ENCODE peak calls at places on chromosome 12, in eight cellular contexts. J is activated naive CD4-positive, alpha-beta T cell; B is fibroblast of the conjunctiva; N is lower leg skin; F is CD8-positive, alpha-beta memory T cell; I is fibroblast of lung; U is activated T-helper 1 cell treated with Interleukin-2 at 50 U/mL for 16 hours; O is foreskin keratinocyte. L is an unnamed sample.

GRCh38 chr12:12696562-12697383 is 790 bp upstream of the GPR19 start:
- DNase-seq in O (peak; percentile 69), N (peak; percentile 98), B (peak; percentile 79), J (peak; percentile 90), U (peak; percentile 89), F (peak; percentile 87), I (peak; percentile 76), L (peak; percentile 77)

GRCh38 chr12:14364583-14365271 is 755 bp upstream of the ATF7IP start:
- DNase-seq in F (no peak), O (no peak), N (no peak), B (no peak), I (no peak), J (no peak), U (no peak), L (no peak)

GRCh38 chr12:54526800-54527630 is 22.4 kb upstream of the PDE1B start:
- DNase-seq in U (no peak), J (peak; percentile 6), N (no peak), F (no peak), B (peak; percentile 6), O (peak; percentile 9), I (peak; percentile 5), L (peak; percentile 17)

GRCh38 chr12:114355389-114356088 is 50.4 kb downstream of the TBX5 start:
- DNase-seq in O (no peak), U (no peak), J (no peak), N (no peak), I (no peak), B (no peak), F (no peak), L (no peak)

GRCh38 chr12:29889737-29890136 is 106.0 kb upstream of the TMTC1 start:
- DNase-seq in O (peak; percentile 8), I (peak; percentile 12), N (no peak), F (no peak), J (no peak), B (peak; percentile 56), U (no peak), L (no peak)

GRCh38 chr12:16349132-16349463 is 1.7 kb downstream of the MGST1 start:
- DNase-seq in F (no peak), O (peak; percentile 76), U (no peak), B (peak; percentile 93), J (no peak), N (peak; percentile 90), I (peak; percentile 91), L (peak; percentile 95)

GRCh38 chr12:7144414-7145120 is 14.4 kb downstream of the CLSTN3 start:
- DNase-seq in B (no peak), J (no peak), F (no peak), N (no peak), I (peak; percentile 23), O (no peak), U (no peak), L (peak; percentile 21)

GRCh38 chr12:68792952-68793351 is 15.0 kb upstream of the MDM2 start:
- DNase-seq in J (no peak), F (peak; percentile 5), I (no peak), N (peak; percentile 21), O (no peak), B (no peak), U (no peak), L (peak; percentile 20)

GRCh38 chr12:87094356-87094755 is 838.2 kb upstream of the MGAT4C start:
- DNase-seq in J (no peak), F (no peak), U (no peak), N (no peak), O (peak; percentile 7), I (peak; percentile 78), B (no peak), L (no peak)

GRCh38 chr12:27193106-27193505 is 51.0 kb upstream of the STK38L start:
- DNase-seq in B (no peak), O (no peak), U (no peak), F (no peak), I (peak; percentile 91), J (no peak), N (no peak), L (peak; percentile 70)

GRCh38 chr12:23640754-23641153 is 308.7 kb downstream of the SOX5 start:
- DNase-seq in N (no peak), U (no peak), B (no peak), F (no peak), O (no peak), I (no peak), J (no peak), L (no peak)

GRCh38 chr12:131795688-131796410 is 32.3 kb upstream of the MMP17 start:
- DNase-seq in U (no peak), F (no peak), N (no peak), B (no peak), J (no peak), O (peak; percentile 76), I (no peak), L (no peak)

GRCh38 chr12:124449623-124450375 is 117.6 kb downstream of the NCOR2 start:
- DNase-seq in J (no peak), N (no peak), O (no peak), U (no peak), I (no peak), B (no peak), F (no peak), L (no peak)

GRCh38 chr12:51836012-51836832 is 12.3 kb downstream of the FIGNL2 start:
- DNase-seq in O (peak; percentile 32), N (no peak), J (no peak), I (no peak), U (no peak), F (no peak), B (no peak), L (no peak)

GRCh38 chr12:6444031-6444430 is 724 bp upstream of the CD27 start:
- DNase-seq in J (no peak), I (no peak), O (no peak), F (no peak), N (no peak), B (no peak), U (no peak), L (no peak)

GRCh38 chr12:2395352-2395977 is 342.7 kb downstream of the CACNA1C start:
- DNase-seq in B (peak; percentile 26), N (no peak), I (peak; percentile 19), J (peak; percentile 3), O (no peak), F (no peak), U (no peak), L (no peak)

GRCh38 chr12:116090516-116090915 is 187.0 kb downstream of the MED13L start:
- DNase-seq in I (no peak), F (no peak), O (peak; percentile 3), U (no peak), J (no peak), N (no peak), B (no peak), L (no peak)

GRCh38 chr12:51403744-51404143 is 12.5 kb upstream of the GALNT6 start:
- DNase-seq in J (no peak), O (no peak), N (peak; percentile 77), I (no peak), B (no peak), F (no peak), U (no peak), L (no peak)

GRCh38 chr12:88298014-88298682 is 156.0 kb downstream of the TMTC3 start:
- DNase-seq in O (no peak), I (no peak), N (no peak), U (no peak), F (no peak), B (no peak), J (no peak), L (no peak)

GRCh38 chr12:6074979-6075585 is 49.4 kb downstream of the VWF start:
- DNase-seq in I (peak; percentile 41), J (peak; percentile 14), B (no peak), N (no peak), O (no peak), U (no peak), F (no peak), L (no peak)

GRCh38 chr12:111975161-111975931 is 37.6 kb downstream of the TMEM116 start:
- DNase-seq in U (no peak), J (no peak), B (no peak), F (no peak), I (peak; percentile 42), N (no peak), O (no peak), L (no peak)

GRCh38 chr12:49789992-49790391 is 38.2 kb downstream of the NCKAP5L start:
- DNase-seq in I (no peak), J (no peak), U (no peak), N (no peak), O (no peak), F (no peak), B (no peak), L (no peak)

GRCh38 chr12:45336331-45336730 is 120.4 kb downstream of the ANO6 start:
- DNase-seq in U (no peak), B (peak; percentile 86), J (no peak), O (peak; percentile 90), F (no peak), N (no peak), I (peak; percentile 98), L (peak; percentile 92)

GRCh38 chr12:54419088-54419887 is at the start of gene ITGA5:
- DNase-seq in I (peak; percentile 71), O (peak; percentile 68), F (peak; percentile 62), J (peak; percentile 33), B (no peak), N (peak; percentile 96), U (peak; percentile 41), L (peak; percentile 63)

GRCh38 chr12:48092606-48093005 is 13.3 kb downstream of the SENP1 start:
- DNase-seq in N (no peak), O (no peak), U (no peak), J (no peak), B (no peak), I (no peak), F (no peak), L (no peak)

GRCh38 chr12:27966870-27967269 is 5.7 kb downstream of the PTHLH start:
- DNase-seq in U (no peak), O (peak; percentile 97), F (no peak), J (no peak), N (no peak), B (peak; percentile 95), I (peak; percentile 98), L (peak; percentile 93)

GRCh38 chr12:108685469-108686247 is 45.7 kb downstream of the CORO1C start:
- DNase-seq in O (no peak), I (no peak), J (no peak), F (no peak), N (no peak), B (no peak), U (no peak), L (no peak)

GRCh38 chr12:47995976-47996375 is 8.3 kb downstream of the COL2A1 start:
- DNase-seq in U (no peak), O (no peak), N (no peak), F (no peak), I (peak; percentile 81), B (peak; percentile 17), J (no peak), L (peak; percentile 82)

GRCh38 chr12:84842406-84843013 is 70.1 kb downstream of the SLC6A15 start:
- DNase-seq in J (no peak), U (no peak), B (peak; percentile 44), F (no peak), O (peak; percentile 36), I (peak; percentile 37), N (no peak), L (peak; percentile 53)

GRCh38 chr12:40168868-40169267 is 55.9 kb upstream of the LRRK2 start:
- DNase-seq in O (no peak), U (no peak), N (no peak), F (no peak), J (no peak), B (no peak), I (no peak), L (no peak)

GRCh38 chr12:40146800-40147797 is 41.2 kb upstream of the SLC2A13 start:
- DNase-seq in F (no peak), B (no peak), N (no peak), I (no peak), U (no peak), O (no peak), J (no peak), L (no peak)

GRCh38 chr12:32290411-32290810 is 108.9 kb upstream of the FGD4 start:
- DNase-seq in F (no peak), O (peak; percentile 38), I (peak; percentile 77), U (no peak), J (no peak), N (no peak), B (no peak), L (peak; percentile 50)

GRCh38 chr12:44626883-44627282 is 249.2 kb downstream of the NELL2 start:
- DNase-seq in F (no peak), O (no peak), I (no peak), N (no peak), J (no peak), U (no peak), B (no peak), L (no peak)

GRCh38 chr12:113059071-113059595 is 2.6 kb downstream of the DTX1 start:
- DNase-seq in B (no peak), O (no peak), N (no peak), U (no peak), J (no peak), F (no peak), I (no peak), L (no peak)